ENCODE peak calls at places on chromosomes 6 and 20, in eight cellular contexts. Y is effector memory CD4-positive, alpha-beta T cell; V is endothelial cell of umbilical vein; I is naive thymus-derived CD4-positive, alpha-beta T cell; U is A549; T is astrocyte; L is heart left ventricle; R is SJSA1. G is an unnamed sample. For H3K4me1, the result is how much of the 10 kb centered on the place peaks cover.

GRCh38 chr6:83511901-83512681 is at the start of gene PRSS35:
- DNase-seq in Y (no peak), V (peak), I (no peak), U (peak), T (peak), L (peak), R (peak), G (peak)

GRCh38 chr6:122878809-122879208 is 89.8 kb downstream of the SMPDL3A start:
- DNase-seq in Y (no peak), V (no peak), I (no peak), U (no peak), T (no peak), L (no peak), R (no peak), G (no peak)

GRCh38 chr20:2396241-2396814 is 15.6 kb downstream of the TGM6 start:
- DNase-seq in Y (no peak), V (no peak), I (no peak), U (no peak), T (no peak), L (no peak), R (no peak), G (no peak)

GRCh38 chr20:57586370-57586793 is 25.5 kb downstream of the PCK1 start:
- DNase-seq in Y (no peak), V (no peak), I (no peak), U (no peak), T (no peak), L (no peak), R (no peak), G (no peak)

GRCh38 chr6:112833546-112834215 is 486.6 kb downstream of the RFPL4B start:
- DNase-seq in Y (no peak), V (peak), I (no peak), U (no peak), T (peak), L (no peak), R (no peak), G (peak)

GRCh38 chr6:36197739-36198221 is 1.2 kb downstream of the BRPF3 start:
- DNase-seq in Y (no peak), V (peak), I (no peak), U (no peak), T (no peak), L (no peak), R (no peak), G (no peak)

GRCh38 chr20:50376888-50377459 is 133.2 kb upstream of the PTPN1 start:
- DNase-seq in Y (no peak), V (no peak), I (no peak), U (no peak), T (no peak), L (no peak), R (no peak), G (no peak)

GRCh38 chr20:23049933-23050838 is 714 bp upstream of the THBD start:
- DNase-seq in Y (no peak), V (no peak), I (no peak), U (peak), T (peak), L (peak), R (peak), G (peak)

GRCh38 chr20:31661625-31662371 is 24.1 kb downstream of the COX4I2 start:
- DNase-seq in Y (peak), V (peak), I (peak), U (peak), T (peak), L (peak), R (peak), G (peak)

GRCh38 chr6:72861935-72862432 is 240.1 kb downstream of the KCNQ5 start:
- DNase-seq in Y (no peak), V (peak), I (no peak), U (no peak), T (peak), L (peak), R (no peak), G (peak)

GRCh38 chr6:117687725-117688124 is 12.5 kb downstream of the NUS1 start:
- DNase-seq in Y (no peak), V (no peak), I (no peak), U (no peak), T (no peak), L (no peak), R (no peak), G (no peak)

GRCh38 chr6:117685359-117685758 is 10.1 kb downstream of the NUS1 start:
- DNase-seq in Y (no peak), V (no peak), I (no peak), U (no peak), T (no peak), L (no peak), R (no peak), G (no peak)

GRCh38 chr6:117681321-117681720 is 6.1 kb downstream of the NUS1 start:
- DNase-seq in Y (no peak), V (peak), I (no peak), U (no peak), T (no peak), L (no peak), R (no peak), G (peak)

GRCh38 chr6:117687006-117687405 is 11.7 kb downstream of the NUS1 start:
- DNase-seq in Y (no peak), V (no peak), I (no peak), U (no peak), T (no peak), L (no peak), R (no peak), G (no peak)
- H3K4me1 ChIP-seq in Y (under half), V (under half), I (under half), U (under half), T (under half), L (under half), R (under half), G (under half)

GRCh38 chr6:7532821-7533220 is 8.7 kb upstream of the DSP start:
- DNase-seq in Y (no peak), V (no peak), I (no peak), U (no peak), T (no peak), L (no peak), R (no peak), G (no peak)
- H3K4me3 ChIP-seq in Y (no peak), V (no peak), I (no peak), U (no peak), T (no peak), L (no peak), R (no peak), G (no peak)

DNA sequence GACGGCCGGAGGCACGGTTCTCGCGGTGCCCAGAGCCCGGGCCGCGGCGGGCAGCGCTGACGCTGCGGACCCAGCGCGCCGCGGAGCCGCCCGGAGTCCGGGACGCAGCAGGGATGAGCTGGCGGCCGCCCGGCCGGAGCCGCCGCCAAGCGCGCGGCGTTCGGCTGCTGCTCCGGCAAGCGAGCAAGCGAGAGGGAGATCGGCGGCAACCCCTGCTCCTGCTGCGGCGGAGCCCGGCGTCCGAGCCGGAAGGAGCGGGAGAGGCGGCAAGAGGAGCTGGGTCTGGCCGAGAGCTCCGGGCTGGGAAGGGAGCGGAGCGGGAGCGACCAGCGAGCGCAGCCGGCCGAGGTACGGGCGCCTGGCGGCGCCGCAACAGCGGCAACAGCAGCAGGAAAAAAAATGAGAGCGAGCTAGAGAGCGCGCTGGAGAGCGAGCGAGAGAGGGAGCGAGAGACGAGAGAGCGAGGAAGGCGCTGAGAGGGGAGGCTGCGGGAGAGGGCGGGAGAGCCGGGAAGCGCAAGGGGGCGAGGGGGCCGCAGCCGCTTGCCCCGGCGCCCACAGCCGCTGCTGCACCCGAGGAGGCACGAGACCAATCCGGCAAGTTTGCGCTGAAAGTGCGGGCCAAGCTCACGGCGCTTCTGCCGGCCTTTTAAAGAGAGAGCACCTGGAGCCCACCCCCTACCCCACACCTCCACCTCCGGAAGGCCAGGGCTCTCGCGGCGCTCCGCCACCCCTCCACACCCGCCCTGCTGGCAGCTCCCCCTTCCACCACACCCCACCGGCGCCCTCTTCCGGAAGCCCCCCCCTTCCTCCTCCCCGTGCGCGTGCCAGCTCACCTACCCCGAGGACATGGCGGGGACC is 496 bp downstream of the GRM4 start:
- DNase-seq in Y (no peak), V (peak), I (peak), U (peak), T (peak), L (peak), R (no peak), G (peak)
- H3K4me1 ChIP-seq in Y (under half), V (under half), I (under half), U (under half), T (under half), L (under half), R (under half), G (under half)

GRCh38 chr6:139533573-139534471 is 159.4 kb upstream of the CITED2 start:
- DNase-seq in Y (no peak), V (peak), I (no peak), U (peak), T (peak), L (no peak), R (no peak), G (peak)
- H3K4me3 ChIP-seq in Y (peak), V (no peak), I (no peak), U (peak), T (no peak), L (no peak), R (no peak), G (peak)

GRCh38 chr6:13071946-13072345 is 256.4 kb downstream of the TBC1D7 start:
- DNase-seq in Y (no peak), V (no peak), I (no peak), U (no peak), T (no peak), L (no peak), R (no peak), G (no peak)
- H3K4me1 ChIP-seq in Y (under half), V (under half), I (under half), U (under half), T (under half), L (under half), R (under half), G (under half)

GRCh38 chr6:32149577-32149845 is 2.2 kb downstream of the PRRT1 start:
- DNase-seq in Y (no peak), V (no peak), I (no peak), U (no peak), T (no peak), L (no peak), R (no peak), G (no peak)
- H3K4me3 ChIP-seq in Y (no peak), V (no peak), I (no peak), U (no peak), T (no peak), L (no peak), R (no peak), G (no peak)

DNA sequence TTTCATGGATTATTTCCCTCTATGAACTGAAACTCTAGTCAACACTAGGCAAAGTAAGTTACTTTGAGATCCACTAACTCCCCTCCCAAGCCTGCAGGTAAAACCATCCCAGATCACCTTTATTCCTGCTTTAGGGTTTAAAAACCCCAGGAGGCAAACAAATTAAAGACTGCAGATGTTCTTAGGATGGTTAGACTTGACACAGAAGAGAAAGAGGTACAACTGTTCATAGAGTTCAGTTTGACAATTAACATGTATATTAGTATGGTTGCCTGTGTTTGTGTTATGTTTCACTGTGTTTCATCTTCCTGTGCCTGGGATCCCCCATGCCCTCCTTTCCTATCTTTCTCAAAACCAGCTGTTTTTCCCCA is 53.5 kb downstream of the RREB1 start:
- DNase-seq in Y (no peak), V (no peak), I (no peak), U (no peak), T (no peak), L (no peak), R (no peak), G (no peak)
- H3K4me1 ChIP-seq in Y (under half), V (under half), I (under half), U (under half), T (under half), L (under half), R (half or more), G (half or more)

GRCh38 chr20:45325367-45325766 is 17.3 kb upstream of the MATN4 start:
- DNase-seq in Y (no peak), V (no peak), I (no peak), U (no peak), T (no peak), L (no peak), R (no peak), G (no peak)

GRCh38 chr20:45328451-45328850 is 19.8 kb downstream of the SDC4 start:
- DNase-seq in Y (no peak), V (no peak), I (no peak), U (no peak), T (no peak), L (no peak), R (no peak), G (no peak)

GRCh38 chr20:45329497-45330319 is 18.5 kb downstream of the SDC4 start:
- DNase-seq in Y (no peak), V (no peak), I (no peak), U (no peak), T (no peak), L (no peak), R (no peak), G (no peak)

DNA sequence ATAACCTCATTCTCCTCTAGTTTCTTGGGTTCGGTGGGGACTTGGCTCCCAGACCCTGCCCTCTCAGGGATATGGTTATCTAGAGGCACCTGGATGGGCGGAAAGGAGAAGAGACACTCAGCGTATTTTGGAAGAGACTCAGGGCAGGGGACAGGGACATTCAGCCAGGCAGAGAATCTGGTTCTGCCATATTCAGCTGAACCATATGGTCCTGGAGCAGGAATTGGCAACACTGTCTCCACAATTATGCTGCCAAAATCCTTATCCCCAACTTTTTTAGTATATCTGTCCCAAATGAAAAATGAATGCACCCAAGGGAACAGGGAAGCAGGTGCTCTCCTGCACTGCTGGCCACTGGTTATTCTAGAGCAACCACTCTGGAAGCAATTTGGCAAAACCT is 17.7 kb downstream of the SDC4 start:
- DNase-seq in Y (no peak), V (no peak), I (no peak), U (no peak), T (no peak), L (no peak), R (no peak), G (no peak)
- H3K4me3 ChIP-seq in Y (no peak), V (no peak), I (no peak), U (no peak), T (no peak), L (no peak), R (no peak), G (no peak)

GRCh38 chr20:17872920-17873319 is 95.7 kb downstream of the SNX5 start:
- DNase-seq in Y (no peak), V (no peak), I (no peak), U (no peak), T (no peak), L (no peak), R (no peak), G (no peak)

GRCh38 chr20:17874271-17875105 is 94.1 kb downstream of the SNX5 start:
- DNase-seq in Y (no peak), V (no peak), I (no peak), U (no peak), T (no peak), L (no peak), R (no peak), G (no peak)

GRCh38 chr20:17873410-17874270 is 95.0 kb downstream of the SNX5 start:
- DNase-seq in Y (no peak), V (peak), I (no peak), U (peak), T (peak), L (peak), R (peak), G (peak)

GRCh38 chr20:17875981-17876385 is 92.6 kb downstream of the SNX5 start:
- DNase-seq in Y (no peak), V (no peak), I (no peak), U (no peak), T (no peak), L (no peak), R (no peak), G (no peak)

DNA sequence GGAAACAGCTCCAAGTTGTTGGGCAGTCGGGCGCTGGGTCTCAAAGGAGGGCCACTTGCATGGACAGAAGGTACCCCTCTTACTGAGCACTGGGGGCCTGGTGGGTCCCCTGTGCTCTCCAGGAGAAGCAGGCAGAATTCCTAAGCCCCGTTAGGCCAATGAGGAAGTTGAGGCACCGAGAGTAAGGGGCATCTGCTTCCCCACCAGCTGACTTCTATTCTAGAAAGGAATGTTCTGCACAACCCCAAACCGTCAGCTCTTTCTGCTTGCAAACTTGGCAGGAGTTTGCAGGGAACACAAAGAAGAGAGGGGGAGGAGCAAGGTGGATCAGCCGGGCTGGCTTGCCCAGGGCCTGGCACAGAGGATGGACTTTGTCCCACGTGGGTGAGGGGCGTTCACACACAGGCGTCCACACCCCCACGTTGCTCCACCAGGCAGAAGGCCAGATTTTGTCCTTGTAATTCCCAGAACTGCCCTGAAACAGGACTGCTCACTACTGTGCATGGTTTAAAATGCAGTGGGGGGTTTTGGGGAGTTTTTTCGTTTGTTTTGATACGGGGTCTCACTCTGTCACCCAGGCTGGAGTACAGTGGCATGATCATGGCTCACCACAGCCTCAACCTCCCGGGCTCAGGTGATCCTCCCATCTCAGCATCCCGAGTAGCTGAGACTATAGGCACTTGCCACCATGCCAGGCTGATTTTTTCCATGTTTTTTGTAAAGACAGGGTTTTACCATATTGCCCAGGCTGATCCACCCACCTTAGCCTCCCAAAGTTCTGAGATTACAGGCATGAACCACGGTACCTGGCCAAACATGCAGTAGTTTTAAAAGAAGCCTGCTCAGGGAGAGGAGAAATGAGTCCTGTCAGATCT is 93.3 kb downstream of the SNX5 start:
- DNase-seq in Y (no peak), V (peak), I (no peak), U (peak), T (peak), L (no peak), R (peak), G (peak)
- H3K4me1 ChIP-seq in Y (under half), V (under half), I (under half), U (under half), T (under half), L (under half), R (under half), G (under half)

GRCh38 chr6:110682460-110682853 is 132.8 kb downstream of the CDK19 start:
- DNase-seq in Y (peak), V (peak), I (peak), U (peak), T (peak), L (no peak), R (peak), G (peak)

GRCh38 chr6:110687326-110687725 is 127.9 kb downstream of the CDK19 start:
- DNase-seq in Y (no peak), V (peak), I (no peak), U (no peak), T (no peak), L (no peak), R (no peak), G (no peak)

GRCh38 chr6:110683236-110683635 is 132.0 kb downstream of the CDK19 start:
- DNase-seq in Y (no peak), V (no peak), I (no peak), U (no peak), T (no peak), L (no peak), R (no peak), G (no peak)

GRCh38 chr6:110681543-110682459 is 133.5 kb downstream of the CDK19 start:
- DNase-seq in Y (no peak), V (no peak), I (no peak), U (no peak), T (no peak), L (no peak), R (no peak), G (no peak)
- H3K4me3 ChIP-seq in Y (no peak), V (no peak), I (no peak), U (no peak), T (no peak), L (no peak), R (no peak), G (no peak)

G was measured in adipocyte.